ENCODE peak calls at places on chromosome 6, in nine cellular contexts. H, O, I, Q, A, T, N, P and S are unnamed samples.

GRCh38 chr6:157755032-157755751 is 67.9 kb upstream of the SNX9 start:
- DNase-seq in O (no peak), T (peak), I (peak), H (peak), N (no peak), Q (no peak), A (peak), P (no peak), S (no peak)

GRCh38 chr6:121838842-121839241 is 403.4 kb downstream of the GJA1 start:
- DNase-seq in A (no peak), T (no peak), Q (no peak), O (peak), N (no peak), I (peak), H (peak), P (no peak), S (no peak)

GRCh38 chr6:29834564-29835436 is 7.2 kb downstream of the HLA-G start:
- DNase-seq in N (peak), A (peak), I (no peak), Q (no peak), T (peak), P (peak), O (peak), H (peak), S (peak)

GRCh38 chr6:162271922-162272321 is 455.6 kb downstream of the PRKN start:
- DNase-seq in I (no peak), H (no peak), T (peak), Q (no peak), N (peak), P (no peak), A (no peak), O (no peak), S (no peak)

GRCh38 chr6:152091201-152091600 is 283.7 kb downstream of the ESR1 start:
- DNase-seq in P (no peak), N (no peak), Q (no peak), A (no peak), T (no peak), I (no peak), H (peak), O (no peak), S (no peak)

GRCh38 chr6:17311595-17312311 is 30.6 kb downstream of the RBM24 start:
- DNase-seq in N (no peak), P (peak), A (peak), H (no peak), I (peak), Q (peak), T (peak), O (no peak), S (no peak)

GRCh38 chr6:87825865-87826264 is 123.8 kb upstream of the AKIRIN2 start:
- DNase-seq in O (no peak), T (no peak), H (no peak), I (no peak), A (no peak), Q (peak), P (no peak), N (no peak), S (no peak)

GRCh38 chr6:35024601-35025054 is 116.5 kb downstream of the TCP11 start:
- DNase-seq in P (peak), O (peak), T (peak), N (peak), I (peak), H (peak), A (peak), Q (peak), S (no peak)

GRCh38 chr6:30006170-30007131 is 54.6 kb upstream of the POLR1H start:
- DNase-seq in A (peak), P (no peak), I (no peak), N (peak), T (peak), O (no peak), Q (no peak), H (no peak), S (no peak)

GRCh38 chr6:30955367-30956042 is 14.7 kb downstream of the MUCL3 start:
- DNase-seq in P (peak), I (peak), A (peak), H (peak), T (peak), Q (no peak), O (no peak), N (peak), S (peak)

GRCh38 chr6:20436719-20437118 is 35.0 kb downstream of the E2F3 start:
- DNase-seq in H (no peak), I (no peak), A (no peak), O (no peak), P (no peak), T (no peak), Q (no peak), N (no peak), S (no peak)

GRCh38 chr6:163346529-163346961 is 68.0 kb upstream of the QKI start:
- DNase-seq in A (no peak), Q (no peak), O (no peak), P (no peak), T (peak), H (no peak), N (no peak), I (no peak), S (no peak)

GRCh38 chr6:136020691-136021090 is 169.2 kb downstream of the PDE7B start:
- DNase-seq in A (no peak), Q (no peak), H (no peak), P (no peak), T (no peak), O (no peak), I (no peak), N (no peak), S (no peak)

GRCh38 chr6:15672291-15672690 is 9.5 kb upstream of the DTNBP1 start:
- DNase-seq in Q (no peak), I (no peak), N (no peak), T (no peak), H (peak), P (no peak), O (no peak), A (no peak), S (no peak)

GRCh38 chr6:150123645-150124044 is 19.2 kb upstream of the PPP1R14C start:
- DNase-seq in H (no peak), P (no peak), Q (no peak), A (no peak), N (no peak), O (no peak), I (no peak), T (no peak), S (no peak)

GRCh38 chr6:150491131-150491795 is 108.4 kb upstream of the PLEKHG1 start:
- DNase-seq in N (no peak), I (peak), A (peak), Q (no peak), H (peak), T (no peak), P (no peak), O (peak), S (no peak)

GRCh38 chr6:90537723-90538407 is 49.0 kb downstream of the MAP3K7 start:
- DNase-seq in Q (no peak), A (peak), I (peak), H (no peak), N (no peak), T (no peak), P (no peak), O (no peak), S (peak)

GRCh38 chr6:85015396-85015990 is 251.1 kb upstream of the TBX18 start:
- DNase-seq in O (no peak), H (peak), A (peak), Q (peak), T (peak), P (peak), I (peak), N (peak), S (peak)

GRCh38 chr6:130893277-130893676 is 66.1 kb downstream of the SMLR1 start:
- DNase-seq in A (no peak), T (no peak), P (no peak), I (no peak), Q (no peak), O (no peak), H (no peak), N (no peak), S (no peak)

GRCh38 chr6:154986787-154987235 is 8.3 kb upstream of the TIAM2 start:
- DNase-seq in H (peak), O (no peak), N (no peak), P (no peak), A (no peak), I (peak), Q (no peak), T (no peak), S (no peak)

GRCh38 chr6:116419069-116419468 is 42.1 kb upstream of the CALHM6 start:
- DNase-seq in H (peak), T (no peak), Q (no peak), A (peak), P (no peak), O (peak), N (no peak), I (peak), S (no peak)

GRCh38 chr6:30922447-30922852 is 8.4 kb downstream of the VARS2 start:
- DNase-seq in N (no peak), P (no peak), Q (no peak), I (no peak), T (no peak), H (peak), A (no peak), O (peak), S (no peak)

GRCh38 chr6:41638002-41638800 is at the start of gene MDFI:
- DNase-seq in H (no peak), I (peak), A (no peak), N (peak), T (peak), O (peak), Q (no peak), P (no peak), S (peak)

GRCh38 chr6:72132851-72133250 is 246.5 kb downstream of the RIMS1 start:
- DNase-seq in N (no peak), P (no peak), I (no peak), H (peak), T (no peak), Q (no peak), O (peak), A (peak), S (no peak)

GRCh38 chr6:135505648-135506047 is 8.1 kb upstream of the AHI1 start:
- DNase-seq in O (no peak), N (peak), A (peak), Q (no peak), T (no peak), I (no peak), H (no peak), P (no peak), S (no peak)

GRCh38 chr6:158654498-158654897 is 4.6 kb downstream of the SYTL3 start:
- DNase-seq in P (no peak), N (no peak), O (peak), Q (peak), I (peak), A (peak), T (no peak), H (no peak), S (no peak)

GRCh38 chr6:26270903-26271639 is 93.9 kb upstream of the BTN3A2 start:
- DNase-seq in H (no peak), I (peak), P (no peak), A (peak), T (peak), O (peak), N (peak), Q (no peak), S (peak)

GRCh38 chr6:26270121-26270861 is 94.7 kb upstream of the BTN3A2 start:
- DNase-seq in Q (no peak), I (no peak), O (no peak), T (peak), P (no peak), N (peak), H (no peak), A (no peak), S (peak)

GRCh38 chr6:26271640-26272090 is 93.3 kb upstream of the BTN3A2 start:
- DNase-seq in H (no peak), P (no peak), A (no peak), Q (no peak), T (no peak), I (no peak), O (no peak), N (no peak), S (no peak)

GRCh38 chr6:26268659-26269402 is 96.2 kb upstream of the BTN3A2 start:
- DNase-seq in I (peak), N (peak), H (peak), Q (peak), P (peak), A (peak), T (peak), O (peak), S (peak)

GRCh38 chr6:26269406-26270120 is 95.4 kb upstream of the BTN3A2 start:
- DNase-seq in A (no peak), N (no peak), H (no peak), Q (no peak), I (no peak), P (no peak), O (peak), T (no peak), S (peak)
- H3K4me3 ChIP-seq in A (peak), N (peak), H (peak), Q (no peak), I (no peak), P (no peak), O (no peak), T (peak), S (peak)

DNA sequence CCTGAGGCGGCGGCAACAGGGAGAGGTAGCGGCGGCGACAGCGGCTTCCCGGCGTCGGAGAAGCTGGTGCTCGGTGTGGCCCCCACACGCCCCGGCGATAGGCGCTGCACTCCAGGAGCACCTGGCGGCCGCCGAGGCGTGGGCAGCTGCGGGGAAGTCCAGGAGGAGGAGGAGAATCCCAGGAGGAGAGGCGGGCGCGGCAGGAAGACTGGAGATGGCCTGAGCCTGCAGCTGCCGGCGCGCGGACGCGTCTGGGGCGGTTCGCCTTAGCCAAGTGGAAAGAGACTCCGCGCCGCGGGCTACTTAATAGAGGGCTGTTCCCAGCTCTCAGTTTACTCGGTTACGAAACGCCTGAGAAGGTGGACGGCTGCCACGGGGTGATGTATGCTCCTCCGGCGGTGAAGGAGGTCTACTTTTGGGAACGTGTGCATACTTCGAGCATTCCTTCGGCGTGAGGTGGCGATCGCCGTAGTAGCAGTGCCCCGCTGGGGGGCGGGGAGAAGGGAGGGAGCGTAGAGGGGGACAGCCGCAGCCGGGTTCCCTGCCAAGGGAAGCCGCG is at the start of gene COL12A1:
- DNase-seq in H (peak), N (peak), I (peak), Q (no peak), O (peak), P (no peak), T (peak), A (peak), S (peak)
- TF ChIP-seq EZH2 in H (no peak), N (no peak), I (no peak), Q (peak), O (no peak), P (no peak), T (peak), A (no peak), S (peak)

GRCh38 chr6:2770171-2770570 is 5.0 kb downstream of the WRNIP1 start:
- DNase-seq in Q (no peak), O (no peak), I (no peak), T (no peak), N (peak), A (no peak), H (no peak), P (peak), S (no peak)
- H3K4me3 ChIP-seq in Q (no peak), O (no peak), I (no peak), T (no peak), N (no peak), A (no peak), H (no peak), P (peak), S (no peak)

GRCh38 chr6:104940238-104940880 is 16.5 kb upstream of the LIN28B start:
- DNase-seq in Q (peak), I (no peak), N (peak), A (no peak), H (no peak), O (no peak), T (peak), P (no peak), S (no peak)
- TF ChIP-seq EZH2 in Q (no peak), I (peak), N (no peak), A (no peak), H (no peak), O (peak), T (no peak), P (no peak), S (no peak)

GRCh38 chr6:138099832-138100231 is 7.4 kb downstream of the PERP start:
- DNase-seq in N (no peak), I (peak), Q (no peak), A (peak), T (no peak), P (no peak), H (peak), O (peak), S (no peak)
- H3K4me3 ChIP-seq in N (no peak), I (no peak), Q (no peak), A (no peak), T (no peak), P (no peak), H (no peak), O (peak), S (no peak)

GRCh38 chr6:108116781-108117426 is 42.4 kb upstream of the OSTM1 start:
- DNase-seq in A (no peak), O (no peak), N (peak), P (no peak), T (peak), H (no peak), I (no peak), Q (no peak), S (no peak)

GRCh38 chr6:108113557-108114519 is 39.3 kb upstream of the OSTM1 start:
- DNase-seq in Q (peak), O (peak), N (peak), T (peak), H (peak), A (peak), P (peak), I (peak), S (peak)

GRCh38 chr6:108115598-108116058 is 41.1 kb upstream of the OSTM1 start:
- DNase-seq in Q (peak), T (peak), A (peak), I (peak), H (peak), N (peak), O (peak), P (peak), S (peak)

GRCh38 chr6:108116424-108116780 is 41.9 kb upstream of the OSTM1 start:
- DNase-seq in H (no peak), O (no peak), A (no peak), I (no peak), N (no peak), Q (no peak), P (no peak), T (no peak), S (no peak)

DNA sequence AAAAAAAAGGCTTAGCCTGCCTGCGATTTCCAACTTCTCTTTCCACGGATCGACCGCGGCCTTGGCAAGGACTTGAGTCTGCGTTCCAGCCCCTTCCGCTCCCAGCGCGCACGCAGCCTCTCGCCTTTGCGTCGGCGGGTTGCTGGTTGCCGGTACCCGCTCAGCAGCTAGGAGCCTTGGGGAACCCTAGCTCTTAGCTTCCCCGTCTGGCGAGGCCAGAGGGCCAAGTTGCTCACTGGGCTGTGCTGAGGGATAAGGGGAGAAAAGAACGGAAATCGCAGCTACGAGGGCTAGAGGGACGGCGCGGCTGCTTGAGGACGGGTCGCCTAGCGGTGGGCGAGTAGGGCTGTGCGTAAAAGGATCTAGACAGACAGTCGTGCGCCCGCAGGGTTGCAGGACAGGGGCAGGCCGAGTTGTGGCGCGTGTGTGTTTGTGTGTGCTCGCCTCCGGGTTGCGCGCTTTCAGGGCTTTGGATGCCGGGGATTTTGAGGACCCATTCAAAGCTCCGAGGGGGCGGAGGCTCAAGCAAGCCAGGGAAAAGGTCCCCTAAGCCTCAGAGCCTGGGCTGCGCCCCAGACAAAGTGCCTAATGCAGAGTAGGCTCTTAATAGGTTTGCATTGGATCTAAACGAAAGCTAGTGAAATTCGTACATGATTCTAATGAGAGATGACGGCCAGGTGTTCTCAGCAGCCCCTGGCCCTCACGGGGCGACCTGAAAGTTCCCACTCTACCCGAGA is 40.5 kb upstream of the OSTM1 start:
- DNase-seq in P (no peak), T (peak), Q (no peak), I (peak), O (peak), A (peak), H (peak), N (peak), S (peak)
- TF ChIP-seq EZH2 in P (no peak), T (peak), Q (no peak), I (peak), O (no peak), A (no peak), H (no peak), N (peak), S (no peak)

DNA sequence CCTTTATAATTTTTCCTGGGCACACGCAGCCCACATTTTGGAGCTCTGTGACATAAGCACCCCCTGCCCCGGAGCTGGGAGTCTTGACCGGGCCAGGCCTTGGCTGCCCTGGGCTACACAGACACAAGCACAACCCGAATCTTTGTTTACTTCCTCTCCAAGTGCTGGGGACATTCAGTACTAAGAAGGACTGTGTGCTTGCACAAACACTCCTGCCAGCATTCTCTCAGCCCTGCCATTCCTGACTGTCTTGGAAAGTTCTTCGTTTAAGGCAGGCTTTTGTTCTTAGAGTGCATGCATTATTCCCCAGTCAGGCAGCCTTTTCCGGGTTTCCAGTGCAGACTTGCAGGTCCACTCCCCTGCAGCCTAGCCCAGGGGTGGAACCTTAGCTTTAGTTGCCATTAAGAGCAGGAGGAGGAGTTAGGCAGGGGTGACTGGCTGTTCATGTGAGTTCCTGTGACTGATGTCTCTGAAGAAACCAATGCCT is 28.6 kb downstream of the FOXO3 start:
- DNase-seq in N (peak), T (peak), I (peak), H (peak), O (peak), P (peak), Q (peak), A (peak), S (peak)
- H3K4me3 ChIP-seq in N (no peak), T (peak), I (peak), H (no peak), O (no peak), P (no peak), Q (no peak), A (peak), S (no peak)

DNA sequence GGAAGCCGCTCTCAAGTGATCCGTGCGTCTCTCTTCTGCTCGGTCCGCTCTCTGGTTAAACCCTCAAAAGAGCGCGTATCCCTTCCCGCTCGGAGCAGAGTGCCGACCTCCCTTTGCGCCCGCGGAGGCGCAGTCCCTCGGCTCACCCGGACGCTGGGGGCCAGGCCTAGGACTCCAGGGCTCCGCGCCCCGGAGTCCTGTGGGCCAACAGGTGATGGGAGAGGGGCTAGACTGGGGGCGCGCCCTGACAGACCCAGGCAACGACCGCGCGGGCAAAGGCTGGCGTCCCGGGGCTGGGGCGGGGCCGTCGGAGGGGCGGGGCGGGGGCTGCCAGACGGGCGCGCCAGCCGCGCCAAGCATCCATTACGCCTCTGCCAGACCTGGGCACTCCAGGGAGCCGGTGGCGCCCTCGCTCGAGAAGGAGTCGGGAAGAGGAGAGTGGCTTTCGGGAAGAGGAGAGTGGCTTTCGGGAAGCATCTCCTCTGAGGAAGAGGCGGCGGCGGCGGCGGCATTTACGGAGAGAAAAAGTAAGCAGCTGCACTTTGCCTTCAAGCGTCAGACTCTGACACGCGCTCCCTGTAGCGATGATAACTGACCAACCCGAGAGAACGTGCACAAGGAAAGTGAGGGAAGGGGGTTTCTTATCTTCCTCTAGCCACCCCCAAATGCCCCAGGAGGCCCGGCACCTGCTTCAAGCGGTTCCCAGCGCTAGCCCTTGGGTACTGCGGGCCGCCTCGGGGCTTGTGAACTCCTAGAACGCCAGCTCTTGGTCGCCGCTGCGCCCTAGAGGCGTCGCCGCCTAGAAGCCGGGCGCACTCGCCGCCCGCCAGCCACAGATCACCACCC is 2.6 kb downstream of the EPHA7 start:
- DNase-seq in Q (no peak), T (peak), I (peak), A (peak), H (peak), P (no peak), N (peak), O (peak), S (peak)
- TF ChIP-seq EZH2 in Q (no peak), T (peak), I (no peak), A (no peak), H (peak), P (no peak), N (no peak), O (no peak), S (no peak)